ENCODE peak calls at places on chromosome 7, in seven cellular contexts. J is psoas muscle, S is spleen, N is heart left ventricle, I is left lung, Y is neural progenitor cell, X is uterus. G is an unnamed sample. For H3K4me1 and H3K36me3, the result is how much of the 10 kb centered on the place peaks cover.

GRCh38 chr7:132531562-132531961 is 44.7 kb downstream of the PLXNA4 start:
- DNase-seq in J (no peak), S (no peak), N (no peak), I (no peak), Y (no peak), X (no peak), G (no peak)

GRCh38 chr7:6460990-6461584 is 13.3 kb upstream of the DAGLB start:
- DNase-seq in J (no peak), S (no peak), N (no peak), I (no peak), Y (no peak), X (no peak), G (no peak)

GRCh38 chr7:75737856-75738603 is 711 bp downstream of the HIP1 start:
- DNase-seq in J (no peak), S (no peak), N (peak), I (peak), Y (peak), X (peak), G (no peak)

GRCh38 chr7:117112640-117113039 is 159.3 kb downstream of the ST7 start:
- DNase-seq in J (no peak), S (no peak), N (no peak), I (no peak), Y (no peak), X (no peak), G (no peak)

GRCh38 chr7:81062747-81063146 is 143.9 kb upstream of the SEMA3C start:
- DNase-seq in J (no peak), S (no peak), N (no peak), I (no peak), Y (no peak), X (no peak), G (no peak)

GRCh38 chr7:134941947-134942346 is 44.4 kb upstream of the AGBL3 start:
- DNase-seq in J (no peak), S (no peak), N (no peak), I (no peak), Y (no peak), X (no peak), G (no peak)

GRCh38 chr7:148162808-148163207 is 427.8 kb upstream of the C7orf33 start:
- DNase-seq in J (no peak), S (no peak), N (no peak), I (no peak), Y (no peak), X (no peak), G (no peak)

GRCh38 chr7:143323650-143324049 is 7.7 kb downstream of the CLCN1 start:
- DNase-seq in J (no peak), S (no peak), N (no peak), I (no peak), Y (no peak), X (peak), G (no peak)

GRCh38 chr7:6536899-6537298 is 14.4 kb downstream of the GRID2IP start:
- DNase-seq in J (no peak), S (no peak), N (no peak), I (no peak), Y (peak), X (no peak), G (no peak)

GRCh38 chr7:155580367-155580766 is 34.0 kb upstream of the CNPY1 start:
- DNase-seq in J (no peak), S (no peak), N (no peak), I (no peak), Y (no peak), X (no peak), G (no peak)

GRCh38 chr7:55130554-55131198 is 111.9 kb downstream of the EGFR start:
- DNase-seq in J (peak), S (no peak), N (no peak), I (peak), Y (peak), X (peak), G (peak)

GRCh38 chr7:65265959-65266519 is 107.6 kb upstream of the ZNF92 start:
- DNase-seq in J (no peak), S (no peak), N (no peak), I (no peak), Y (no peak), X (no peak), G (no peak)

GRCh38 chr7:115249080-115249479 is 327.2 kb downstream of the MDFIC start:
- DNase-seq in J (no peak), S (no peak), N (no peak), I (no peak), Y (no peak), X (no peak), G (no peak)

GRCh38 chr7:922334-923107 is 32.0 kb downstream of the ADAP1 start:
- DNase-seq in J (peak), S (peak), N (peak), I (peak), Y (no peak), X (peak), G (no peak)

GRCh38 chr7:5661941-5662340 is 119.5 kb downstream of the RNF216 start:
- DNase-seq in J (no peak), S (no peak), N (no peak), I (no peak), Y (no peak), X (no peak), G (no peak)

GRCh38 chr7:139490130-139490529 is 6.7 kb upstream of the KLRG2 start:
- DNase-seq in J (no peak), S (no peak), N (no peak), I (no peak), Y (no peak), X (no peak), G (no peak)

GRCh38 chr7:115059312-115059711 is 137.4 kb downstream of the MDFIC start:
- DNase-seq in J (no peak), S (no peak), N (no peak), I (no peak), Y (no peak), X (no peak), G (no peak)

GRCh38 chr7:132609222-132609621 is 33.0 kb upstream of the PLXNA4 start:
- DNase-seq in J (no peak), S (no peak), N (no peak), I (no peak), Y (no peak), X (no peak), G (no peak)

GRCh38 chr7:129773871-129774270 is 162.4 kb downstream of the NRF1 start:
- DNase-seq in J (no peak), S (no peak), N (no peak), I (no peak), Y (no peak), X (no peak), G (no peak)
- H3K4me1 ChIP-seq in J (under half), S (under half), N (under half), I (under half), Y (under half), X (under half), G (under half)

DNA sequence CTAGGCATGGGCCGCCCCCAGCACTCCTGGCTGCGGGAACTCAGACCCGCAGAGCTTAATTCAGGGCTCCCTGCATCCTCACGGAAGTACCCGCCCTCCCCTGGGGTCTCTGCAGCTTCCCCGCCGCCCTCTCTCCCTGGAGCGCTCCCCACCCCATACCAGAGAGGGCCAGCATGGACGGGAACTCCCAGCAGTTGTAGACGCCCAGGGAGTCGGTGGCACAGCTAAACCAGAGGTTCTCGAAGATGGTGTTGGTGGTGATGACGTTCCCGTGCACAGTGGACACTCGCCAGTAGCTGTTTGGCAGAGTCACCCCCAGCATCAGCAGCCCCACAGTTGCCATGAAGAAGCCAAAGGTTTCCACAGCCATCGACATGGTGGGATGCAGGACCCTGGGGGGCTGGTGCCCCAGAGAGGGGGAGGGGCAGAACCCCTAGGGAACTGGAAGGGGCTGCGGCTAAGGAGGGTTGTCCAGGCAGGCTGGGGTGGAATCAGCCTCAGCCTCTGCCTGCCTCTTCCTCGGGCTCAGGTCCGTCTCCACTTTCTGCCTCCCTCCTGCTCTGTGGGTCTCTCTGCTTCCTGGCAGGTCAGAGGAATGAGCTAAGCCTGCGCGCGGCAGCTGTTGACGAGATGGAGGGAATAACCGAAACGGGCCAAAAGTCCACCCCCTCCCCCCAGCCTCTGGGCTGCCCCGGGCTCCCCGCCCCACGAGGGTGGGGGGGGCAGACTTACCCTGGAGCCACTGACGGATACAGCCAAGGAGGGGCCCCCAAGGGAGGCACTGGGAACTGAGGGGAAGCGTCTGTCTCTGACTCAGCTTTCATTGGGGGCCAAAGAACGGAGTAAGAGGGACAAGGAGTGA is at the start of gene CLDN15:
- DNase-seq in J (peak), S (peak), N (peak), I (no peak), Y (no peak), X (peak), G (peak)
- H3K36me3 ChIP-seq in J (under half), S (under half), N (under half), I (under half), Y (under half), X (under half), G (under half)

GRCh38 chr7:95772298-95772770 is at the start of gene DYNC1I1:
- DNase-seq in J (peak), S (peak), N (peak), I (peak), Y (peak), X (peak), G (no peak)
- TF ChIP-seq CTCF in J (no peak), S (no peak), N (no peak), I (no peak), Y (peak), X (no peak), G (peak)

GRCh38 chr7:30168800-30169584 is 34.2 kb downstream of the MTURN start:
- DNase-seq in J (no peak), S (no peak), N (no peak), I (no peak), Y (peak), X (peak), G (no peak)

GRCh38 chr7:30165590-30165989 is 30.8 kb downstream of the MTURN start:
- DNase-seq in J (no peak), S (no peak), N (no peak), I (no peak), Y (no peak), X (no peak), G (no peak)

GRCh38 chr7:30164567-30164966 is 29.8 kb downstream of the MTURN start:
- DNase-seq in J (no peak), S (no peak), N (no peak), I (no peak), Y (peak), X (no peak), G (no peak)

GRCh38 chr7:30166841-30167235 is 32.1 kb downstream of the MTURN start:
- DNase-seq in J (no peak), S (no peak), N (no peak), I (no peak), Y (no peak), X (no peak), G (no peak)

GRCh38 chr7:30166155-30166840 is 31.5 kb downstream of the MTURN start:
- DNase-seq in J (no peak), S (no peak), N (no peak), I (no peak), Y (no peak), X (no peak), G (no peak)
- H3K4me1 ChIP-seq in J (under half), S (half or more), N (under half), I (under half), Y (under half), X (under half), G (half or more)

GRCh38 chr7:32559480-32559879 is 64.2 kb downstream of the AVL9 start:
- DNase-seq in J (no peak), S (no peak), N (no peak), I (no peak), Y (no peak), X (no peak), G (no peak)
- H3K36me3 ChIP-seq in J (under half), S (half or more), N (half or more), I (under half), Y (under half), X (under half), G (under half)

DNA sequence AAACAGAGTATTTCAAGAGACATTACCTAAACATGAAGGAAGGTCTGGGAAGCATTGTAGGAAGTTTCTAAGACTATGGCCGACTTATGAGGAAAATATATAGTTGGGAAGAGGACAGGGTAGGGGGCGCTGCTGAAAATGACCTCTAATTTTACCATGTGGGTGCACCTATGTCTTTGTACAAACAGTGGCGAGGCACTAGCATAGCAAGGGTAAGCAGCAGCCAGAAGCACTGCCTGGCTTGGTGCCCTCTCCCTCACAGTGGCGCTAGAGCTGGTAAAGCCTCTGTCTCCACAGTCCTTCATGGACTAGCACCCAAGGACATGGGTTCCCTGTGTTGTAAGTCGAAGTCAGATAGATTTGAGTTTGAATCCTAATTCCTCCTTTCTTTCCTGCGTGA is 461.2 kb downstream of the INHBA start:
- DNase-seq in J (no peak), S (no peak), N (no peak), I (no peak), Y (no peak), X (no peak), G (no peak)
- TF ChIP-seq CTCF in J (no peak), S (no peak), N (no peak), I (no peak), Y (no peak), X (no peak), G (no peak)

GRCh38 chr7:43648725-43649406 is 66.0 kb downstream of the STK17A start:
- DNase-seq in J (no peak), S (peak), N (no peak), I (no peak), Y (no peak), X (no peak), G (no peak)
- H3K4me1 ChIP-seq in J (half or more), S (half or more), N (half or more), I (under half), Y (under half), X (under half), G (half or more)

GRCh38 chr7:157160433-157160832 is 21.7 kb downstream of the UBE3C start:
- DNase-seq in J (no peak), S (no peak), N (no peak), I (no peak), Y (no peak), X (no peak), G (no peak)

GRCh38 chr7:157168571-157168970 is 29.8 kb downstream of the UBE3C start:
- DNase-seq in J (no peak), S (no peak), N (no peak), I (no peak), Y (no peak), X (no peak), G (no peak)

GRCh38 chr7:157165987-157166386 is 27.3 kb downstream of the UBE3C start:
- DNase-seq in J (no peak), S (no peak), N (no peak), I (no peak), Y (no peak), X (no peak), G (no peak)
- H3K36me3 ChIP-seq in J (under half), S (half or more), N (half or more), I (under half), Y (under half), X (under half), G (half or more)

GRCh38 chr7:28088032-28088431 is 92.6 kb downstream of the JAZF1 start:
- DNase-seq in J (no peak), S (no peak), N (no peak), I (no peak), Y (no peak), X (no peak), G (no peak)

GRCh38 chr7:28091190-28091589 is 89.4 kb downstream of the JAZF1 start:
- DNase-seq in J (no peak), S (no peak), N (no peak), I (no peak), Y (no peak), X (no peak), G (no peak)

GRCh38 chr7:28096713-28097112 is 83.9 kb downstream of the JAZF1 start:
- DNase-seq in J (no peak), S (no peak), N (peak), I (no peak), Y (peak), X (peak), G (peak)

GRCh38 chr7:28089120-28089714 is 91.4 kb downstream of the JAZF1 start:
- DNase-seq in J (no peak), S (no peak), N (no peak), I (no peak), Y (no peak), X (no peak), G (no peak)

GRCh38 chr7:28093617-28094232 is 86.9 kb downstream of the JAZF1 start:
- DNase-seq in J (peak), S (peak), N (no peak), I (peak), Y (peak), X (peak), G (no peak)
- TF ChIP-seq CTCF in J (peak), S (peak), N (peak), I (peak), Y (peak), X (peak), G (peak)